ENCODE peak calls at places on chromosomes 6 and 20, in eight cellular contexts. One of them, this sample, is unnamed.

GRCh38 chr20:363319-364078 is 16.6 kb downstream of the NRSN2 start:
- DNase-seq in SK-N-SH: no peak
- DNase-seq in ovary: no peak
- DNase-seq in stomach: no peak
- DNase-seq in tibial nerve: no peak
- DNase-seq in PC-9: peak; percentile 52
- DNase-seq in body of pancreas: no peak
- DNase-seq in effector memory CD4-positive, alpha-beta T cell: no peak
- DNase-seq in this sample: no peak

GRCh38 chr6:95687839-95688238 is 110.5 kb downstream of the MANEA start:
- DNase-seq in SK-N-SH: no peak
- DNase-seq in ovary: no peak
- DNase-seq in stomach: no peak
- DNase-seq in tibial nerve: no peak
- DNase-seq in PC-9: no peak
- DNase-seq in body of pancreas: peak; percentile 11
- DNase-seq in effector memory CD4-positive, alpha-beta T cell: no peak
- DNase-seq in this sample: no peak

GRCh38 chr6:106377061-106377540 is 16.6 kb downstream of the CRYBG1 start:
- DNase-seq in SK-N-SH: no peak
- DNase-seq in ovary: no peak
- DNase-seq in stomach: no peak
- DNase-seq in tibial nerve: no peak
- DNase-seq in PC-9: no peak
- DNase-seq in body of pancreas: no peak
- DNase-seq in effector memory CD4-positive, alpha-beta T cell: no peak
- DNase-seq in this sample: no peak

GRCh38 chr6:163200299-163201093 is 214.0 kb upstream of the QKI start:
- DNase-seq in SK-N-SH: no peak
- DNase-seq in ovary: no peak
- DNase-seq in stomach: no peak
- DNase-seq in tibial nerve: no peak
- DNase-seq in PC-9: no peak
- DNase-seq in body of pancreas: no peak
- DNase-seq in effector memory CD4-positive, alpha-beta T cell: no peak
- DNase-seq in this sample: no peak

GRCh38 chr6:159170999-159171712 is 2.0 kb downstream of the FNDC1 start:
- DNase-seq in SK-N-SH: no peak
- DNase-seq in ovary: peak; percentile 23
- DNase-seq in stomach: no peak
- DNase-seq in tibial nerve: peak; percentile 25
- DNase-seq in PC-9: no peak
- DNase-seq in body of pancreas: no peak
- DNase-seq in effector memory CD4-positive, alpha-beta T cell: no peak
- DNase-seq in this sample: no peak

GRCh38 chr6:82015043-82015442 is 232.5 kb downstream of the IBTK start:
- DNase-seq in SK-N-SH: no peak
- DNase-seq in ovary: no peak
- DNase-seq in stomach: no peak
- DNase-seq in tibial nerve: no peak
- DNase-seq in PC-9: no peak
- DNase-seq in body of pancreas: no peak
- DNase-seq in effector memory CD4-positive, alpha-beta T cell: no peak
- DNase-seq in this sample: no peak

GRCh38 chr6:111503660-111504059 is 20.6 kb upstream of the REV3L start:
- DNase-seq in SK-N-SH: peak; percentile 37
- DNase-seq in ovary: no peak
- DNase-seq in stomach: no peak
- DNase-seq in tibial nerve: no peak
- DNase-seq in PC-9: no peak
- DNase-seq in body of pancreas: no peak
- DNase-seq in effector memory CD4-positive, alpha-beta T cell: no peak
- DNase-seq in this sample: no peak

GRCh38 chr6:164396071-164397047 is 913.0 kb downstream of the C6orf118 start:
- DNase-seq in SK-N-SH: no peak
- DNase-seq in ovary: no peak
- DNase-seq in stomach: no peak
- DNase-seq in tibial nerve: no peak
- DNase-seq in PC-9: no peak
- DNase-seq in body of pancreas: no peak
- DNase-seq in effector memory CD4-positive, alpha-beta T cell: no peak
- DNase-seq in this sample: peak; percentile 56

GRCh38 chr6:17583811-17584210 is 16.3 kb upstream of the FAM8A1 start:
- DNase-seq in SK-N-SH: no peak
- DNase-seq in ovary: no peak
- DNase-seq in stomach: no peak
- DNase-seq in tibial nerve: no peak
- DNase-seq in PC-9: no peak
- DNase-seq in body of pancreas: peak; percentile 18
- DNase-seq in effector memory CD4-positive, alpha-beta T cell: no peak
- DNase-seq in this sample: no peak

GRCh38 chr6:85923013-85923430 is 280.3 kb upstream of the SYNCRIP start:
- DNase-seq in SK-N-SH: peak; percentile 53
- DNase-seq in ovary: peak; percentile 33
- DNase-seq in stomach: no peak
- DNase-seq in tibial nerve: peak; percentile 17
- DNase-seq in PC-9: peak; percentile 2
- DNase-seq in body of pancreas: peak; percentile 46
- DNase-seq in effector memory CD4-positive, alpha-beta T cell: no peak
- DNase-seq in this sample: no peak

GRCh38 chr6:99745651-99746050 is 139.0 kb downstream of the PRDM13 start:
- DNase-seq in SK-N-SH: no peak
- DNase-seq in ovary: no peak
- DNase-seq in stomach: no peak
- DNase-seq in tibial nerve: no peak
- DNase-seq in PC-9: peak; percentile 16
- DNase-seq in body of pancreas: no peak
- DNase-seq in effector memory CD4-positive, alpha-beta T cell: no peak
- DNase-seq in this sample: no peak

GRCh38 chr6:16821834-16822264 is 60.6 kb upstream of the ATXN1 start:
- DNase-seq in SK-N-SH: no peak
- DNase-seq in ovary: no peak
- DNase-seq in stomach: peak; percentile 93
- DNase-seq in tibial nerve: no peak
- DNase-seq in PC-9: no peak
- DNase-seq in body of pancreas: peak; percentile 95
- DNase-seq in effector memory CD4-positive, alpha-beta T cell: no peak
- DNase-seq in this sample: no peak

GRCh38 chr6:41430875-41431274 is 95.5 kb downstream of the NCR2 start:
- DNase-seq in SK-N-SH: no peak
- DNase-seq in ovary: no peak
- DNase-seq in stomach: no peak
- DNase-seq in tibial nerve: no peak
- DNase-seq in PC-9: peak; percentile 35
- DNase-seq in body of pancreas: no peak
- DNase-seq in effector memory CD4-positive, alpha-beta T cell: no peak
- DNase-seq in this sample: no peak

DNA sequence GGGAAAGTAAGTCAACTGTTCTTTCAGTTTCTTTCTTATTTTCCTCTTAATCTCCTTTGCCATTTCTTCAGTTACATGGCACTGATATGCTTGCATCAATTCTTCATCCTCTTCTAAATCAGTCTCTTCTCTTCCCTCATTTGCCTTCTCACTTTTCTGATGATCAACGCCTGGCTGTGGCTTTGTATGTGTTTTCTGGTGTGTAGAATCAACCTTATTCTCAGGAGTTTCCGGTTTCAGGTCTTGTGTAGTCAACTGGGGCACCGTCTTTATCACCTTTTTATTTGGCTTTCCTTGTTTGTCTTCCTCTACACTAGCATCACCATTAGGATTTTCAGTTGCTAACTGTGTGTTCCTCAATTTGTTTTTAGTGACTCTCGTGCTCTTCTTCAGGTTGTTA is 31.6 kb downstream of the AHI1 start:
- DNase-seq in SK-N-SH: no peak
- DNase-seq in ovary: no peak
- DNase-seq in stomach: no peak
- DNase-seq in tibial nerve: no peak
- DNase-seq in PC-9: no peak
- DNase-seq in body of pancreas: no peak
- DNase-seq in effector memory CD4-positive, alpha-beta T cell: no peak
- DNase-seq in this sample: no peak
- H3K4me3 ChIP-seq in SK-N-SH: no peak overlapping the region
- H3K4me3 ChIP-seq in ovary: no peak overlapping the region
- H3K4me3 ChIP-seq in stomach: no peak overlapping the region
- H3K4me3 ChIP-seq in tibial nerve: no peak overlapping the region
- H3K4me3 ChIP-seq in PC-9: no peak overlapping the region
- H3K4me3 ChIP-seq in body of pancreas: no peak overlapping the region
- H3K4me3 ChIP-seq in effector memory CD4-positive, alpha-beta T cell: no peak overlapping the region
- H3K4me3 ChIP-seq in this sample: no peak overlapping the region

GRCh38 chr6:33411632-33412005 is 805 bp downstream of the PHF1 start:
- DNase-seq in SK-N-SH: no peak
- DNase-seq in ovary: no peak
- DNase-seq in stomach: no peak
- DNase-seq in tibial nerve: no peak
- DNase-seq in PC-9: no peak
- DNase-seq in body of pancreas: no peak
- DNase-seq in effector memory CD4-positive, alpha-beta T cell: no peak
- DNase-seq in this sample: no peak
- H3K27ac ChIP-seq in SK-N-SH: peak overlapping the region; percentile 95
- H3K27ac ChIP-seq in ovary: peak overlapping the region; percentile 16
- H3K27ac ChIP-seq in stomach: peak overlapping the region; percentile 99
- H3K27ac ChIP-seq in tibial nerve: peak overlapping the region; percentile 94
- H3K27ac ChIP-seq in PC-9: no peak overlapping the region
- H3K27ac ChIP-seq in body of pancreas: peak overlapping the region; percentile 98
- H3K27ac ChIP-seq in effector memory CD4-positive, alpha-beta T cell: peak overlapping the region; percentile 99
- H3K27ac ChIP-seq in this sample: peak overlapping the region; percentile 97

GRCh38 chr20:24949756-24950127 is 673 bp downstream of the CST7 start:
- DNase-seq in SK-N-SH: no peak
- DNase-seq in ovary: no peak
- DNase-seq in stomach: peak; percentile 24
- DNase-seq in tibial nerve: no peak
- DNase-seq in PC-9: peak; percentile 21
- DNase-seq in body of pancreas: no peak
- DNase-seq in effector memory CD4-positive, alpha-beta T cell: no peak
- DNase-seq in this sample: peak; percentile 27
- H3K4me3 ChIP-seq in SK-N-SH: no peak overlapping the region
- H3K4me3 ChIP-seq in ovary: no peak overlapping the region
- H3K4me3 ChIP-seq in stomach: peak overlapping the region; percentile 36
- H3K4me3 ChIP-seq in tibial nerve: no peak overlapping the region
- H3K4me3 ChIP-seq in PC-9: no peak overlapping the region
- H3K4me3 ChIP-seq in body of pancreas: no peak overlapping the region
- H3K4me3 ChIP-seq in effector memory CD4-positive, alpha-beta T cell: peak overlapping the region; percentile 31
- H3K4me3 ChIP-seq in this sample: no peak overlapping the region

DNA sequence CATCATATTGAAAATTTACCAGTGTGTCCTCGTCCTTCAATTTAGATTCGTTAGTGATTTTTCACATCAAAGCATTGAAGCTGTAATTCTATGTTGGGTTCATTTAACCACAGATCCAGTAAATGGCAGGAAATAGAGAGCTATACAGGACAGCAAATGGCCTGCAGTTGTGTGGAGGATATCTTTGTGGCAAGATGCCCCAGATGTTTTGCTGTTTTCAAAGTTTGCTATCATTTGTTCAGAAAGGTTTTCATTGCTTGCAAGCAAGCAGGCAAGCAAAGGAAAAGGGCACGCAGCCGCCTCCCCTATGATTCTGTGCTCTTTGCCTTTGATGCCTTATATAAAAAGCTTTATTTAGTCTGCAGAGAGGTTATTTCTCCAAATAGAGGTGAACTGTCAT is 66.2 kb downstream of the UTRN start:
- DNase-seq in SK-N-SH: no peak
- DNase-seq in ovary: no peak
- DNase-seq in stomach: no peak
- DNase-seq in tibial nerve: no peak
- DNase-seq in PC-9: no peak
- DNase-seq in body of pancreas: no peak
- DNase-seq in effector memory CD4-positive, alpha-beta T cell: no peak
- DNase-seq in this sample: no peak
- H3K27ac ChIP-seq in SK-N-SH: peak overlapping the region; percentile 62
- H3K27ac ChIP-seq in ovary: no peak overlapping the region
- H3K27ac ChIP-seq in stomach: peak overlapping the region; percentile 58
- H3K27ac ChIP-seq in tibial nerve: peak overlapping the region; percentile 46
- H3K27ac ChIP-seq in PC-9: no peak overlapping the region
- H3K27ac ChIP-seq in body of pancreas: peak overlapping the region; percentile 27
- H3K27ac ChIP-seq in effector memory CD4-positive, alpha-beta T cell: peak overlapping the region; percentile 73
- H3K27ac ChIP-seq in this sample: no peak overlapping the region

GRCh38 chr6:108116781-108117426 is 42.4 kb upstream of the OSTM1 start:
- DNase-seq in SK-N-SH: peak; percentile 57
- DNase-seq in ovary: no peak
- DNase-seq in stomach: no peak
- DNase-seq in tibial nerve: no peak
- DNase-seq in PC-9: no peak
- DNase-seq in body of pancreas: no peak
- DNase-seq in effector memory CD4-positive, alpha-beta T cell: no peak
- DNase-seq in this sample: no peak
- H3K4me3 ChIP-seq in SK-N-SH: peak overlapping the region; percentile 78
- H3K4me3 ChIP-seq in ovary: no peak overlapping the region
- H3K4me3 ChIP-seq in stomach: peak overlapping the region; percentile 66
- H3K4me3 ChIP-seq in tibial nerve: no peak overlapping the region
- H3K4me3 ChIP-seq in PC-9: no peak overlapping the region
- H3K4me3 ChIP-seq in body of pancreas: no peak overlapping the region
- H3K4me3 ChIP-seq in effector memory CD4-positive, alpha-beta T cell: peak overlapping the region; percentile 81
- H3K4me3 ChIP-seq in this sample: peak overlapping the region; percentile 65

GRCh38 chr20:59819496-59820203 is 113.8 kb downstream of the SYCP2 start:
- DNase-seq in SK-N-SH: peak; percentile 10
- DNase-seq in ovary: no peak
- DNase-seq in stomach: no peak
- DNase-seq in tibial nerve: peak; percentile 0
- DNase-seq in PC-9: no peak
- DNase-seq in body of pancreas: no peak
- DNase-seq in effector memory CD4-positive, alpha-beta T cell: no peak
- DNase-seq in this sample: no peak

GRCh38 chr20:59817406-59817805 is 116.0 kb downstream of the SYCP2 start:
- DNase-seq in SK-N-SH: peak; percentile 6
- DNase-seq in ovary: no peak
- DNase-seq in stomach: no peak
- DNase-seq in tibial nerve: peak; percentile 2
- DNase-seq in PC-9: no peak
- DNase-seq in body of pancreas: no peak
- DNase-seq in effector memory CD4-positive, alpha-beta T cell: no peak
- DNase-seq in this sample: no peak

GRCh38 chr20:59820204-59821041 is 113.0 kb downstream of the SYCP2 start:
- DNase-seq in SK-N-SH: peak; percentile 24
- DNase-seq in ovary: peak; percentile 27
- DNase-seq in stomach: no peak
- DNase-seq in tibial nerve: peak; percentile 63
- DNase-seq in PC-9: no peak
- DNase-seq in body of pancreas: peak; percentile 41
- DNase-seq in effector memory CD4-positive, alpha-beta T cell: no peak
- DNase-seq in this sample: peak; percentile 76

GRCh38 chr20:59817846-59818245 is 115.6 kb downstream of the SYCP2 start:
- DNase-seq in SK-N-SH: peak; percentile 3
- DNase-seq in ovary: no peak
- DNase-seq in stomach: no peak
- DNase-seq in tibial nerve: peak; percentile 1
- DNase-seq in PC-9: no peak
- DNase-seq in body of pancreas: no peak
- DNase-seq in effector memory CD4-positive, alpha-beta T cell: no peak
- DNase-seq in this sample: no peak

GRCh38 chr20:59818911-59819310 is 114.5 kb downstream of the SYCP2 start:
- DNase-seq in SK-N-SH: peak; percentile 2
- DNase-seq in ovary: no peak
- DNase-seq in stomach: no peak
- DNase-seq in tibial nerve: peak; percentile 3
- DNase-seq in PC-9: no peak
- DNase-seq in body of pancreas: no peak
- DNase-seq in effector memory CD4-positive, alpha-beta T cell: no peak
- DNase-seq in this sample: no peak
- H3K27ac ChIP-seq in SK-N-SH: no peak overlapping the region
- H3K27ac ChIP-seq in ovary: no peak overlapping the region
- H3K27ac ChIP-seq in stomach: no peak overlapping the region
- H3K27ac ChIP-seq in tibial nerve: no peak overlapping the region
- H3K27ac ChIP-seq in PC-9: no peak overlapping the region
- H3K27ac ChIP-seq in body of pancreas: no peak overlapping the region
- H3K27ac ChIP-seq in effector memory CD4-positive, alpha-beta T cell: no peak overlapping the region
- H3K27ac ChIP-seq in this sample: peak overlapping the region; percentile 80

GRCh38 chr6:166342293-166343156 is at the start of gene SFT2D1:
- DNase-seq in SK-N-SH: peak; percentile 98
- DNase-seq in ovary: peak; percentile 87
- DNase-seq in stomach: peak; percentile 91
- DNase-seq in tibial nerve: peak; percentile 78
- DNase-seq in PC-9: peak; percentile 63
- DNase-seq in body of pancreas: peak; percentile 86
- DNase-seq in effector memory CD4-positive, alpha-beta T cell: peak; percentile 64
- DNase-seq in this sample: peak; percentile 88
- H3K4me3 ChIP-seq in SK-N-SH: peak within 1 kb of the TSS; percentile 82
- H3K4me3 ChIP-seq in ovary: peak within 1 kb of the TSS; percentile 95
- H3K4me3 ChIP-seq in stomach: peak within 1 kb of the TSS; percentile 91
- H3K4me3 ChIP-seq in tibial nerve: peak within 1 kb of the TSS; percentile 79
- H3K4me3 ChIP-seq in PC-9: peak within 1 kb of the TSS; percentile 89
- H3K4me3 ChIP-seq in body of pancreas: peak within 1 kb of the TSS; percentile 70
- H3K4me3 ChIP-seq in effector memory CD4-positive, alpha-beta T cell: peak within 1 kb of the TSS; percentile 89
- H3K4me3 ChIP-seq in this sample: peak within 1 kb of the TSS; percentile 91

This sample was measured in dorsolateral prefrontal cortex.